ENCODE peak calls at places on chromosomes 4 and X, in nine cellular contexts. One of them, this sample, is unnamed.

GRCh38 chr4:187491959-187492358 is 503.6 kb upstream of the ZFP42 start:
- DNase-seq in lung: no peak
- DNase-seq in OCI-LY7: no peak
- DNase-seq in upper lobe of right lung: no peak
- DNase-seq in neuronal stem cell: no peak
- DNase-seq in WERI-Rb-1: no peak
- DNase-seq in mesendoderm: no peak
- DNase-seq in brain microvascular endothelial cell: no peak
- DNase-seq in heart left ventricle: no peak
- DNase-seq in this sample: no peak

GRCh38 chr4:156085073-156085472 is 131.4 kb upstream of the CTSO start:
- DNase-seq in neuronal stem cell: no peak
- DNase-seq in OCI-LY7: no peak
- DNase-seq in heart left ventricle: no peak
- DNase-seq in brain microvascular endothelial cell: no peak
- DNase-seq in WERI-Rb-1: no peak
- DNase-seq in mesendoderm: no peak
- DNase-seq in upper lobe of right lung: no peak
- DNase-seq in lung: no peak
- DNase-seq in this sample: no peak

GRCh38 chrX:54063361-54063760 is 19.1 kb upstream of the PHF8 start:
- DNase-seq in WERI-Rb-1: no peak
- DNase-seq in brain microvascular endothelial cell: no peak
- DNase-seq in upper lobe of right lung: no peak
- DNase-seq in heart left ventricle: no peak
- DNase-seq in OCI-LY7: no peak
- DNase-seq in neuronal stem cell: no peak
- DNase-seq in mesendoderm: no peak
- DNase-seq in lung: no peak
- DNase-seq in this sample: no peak

GRCh38 chrX:14362731-14363130 is 166.6 kb upstream of the GLRA2 start:
- DNase-seq in lung: no peak
- DNase-seq in upper lobe of right lung: no peak
- DNase-seq in mesendoderm: no peak
- DNase-seq in brain microvascular endothelial cell: no peak
- DNase-seq in neuronal stem cell: no peak
- DNase-seq in WERI-Rb-1: no peak
- DNase-seq in OCI-LY7: no peak
- DNase-seq in heart left ventricle: no peak
- DNase-seq in this sample: no peak

GRCh38 chrX:16666541-16666940 is 16.6 kb downstream of the S100G start:
- DNase-seq in brain microvascular endothelial cell: peak; percentile 66
- DNase-seq in mesendoderm: peak; percentile 56
- DNase-seq in upper lobe of right lung: no peak
- DNase-seq in OCI-LY7: no peak
- DNase-seq in WERI-Rb-1: no peak
- DNase-seq in lung: no peak
- DNase-seq in heart left ventricle: no peak
- DNase-seq in neuronal stem cell: no peak
- DNase-seq in this sample: no peak

GRCh38 chr4:148542922-148543623 is 100.9 kb upstream of the NR3C2 start:
- DNase-seq in heart left ventricle: no peak
- DNase-seq in brain microvascular endothelial cell: no peak
- DNase-seq in neuronal stem cell: no peak
- DNase-seq in lung: no peak
- DNase-seq in WERI-Rb-1: no peak
- DNase-seq in mesendoderm: no peak
- DNase-seq in OCI-LY7: no peak
- DNase-seq in upper lobe of right lung: no peak
- DNase-seq in this sample: no peak

GRCh38 chrX:41350976-41351569 is 17.1 kb downstream of the DDX3X start:
- DNase-seq in neuronal stem cell: no peak
- DNase-seq in upper lobe of right lung: no peak
- DNase-seq in lung: no peak
- DNase-seq in heart left ventricle: no peak
- DNase-seq in WERI-Rb-1: no peak
- DNase-seq in mesendoderm: no peak
- DNase-seq in OCI-LY7: no peak
- DNase-seq in brain microvascular endothelial cell: no peak
- DNase-seq in this sample: no peak

GRCh38 chr4:128709268-128709667 is 100.2 kb upstream of the JADE1 start:
- DNase-seq in brain microvascular endothelial cell: no peak
- DNase-seq in mesendoderm: no peak
- DNase-seq in upper lobe of right lung: no peak
- DNase-seq in neuronal stem cell: no peak
- DNase-seq in WERI-Rb-1: no peak
- DNase-seq in heart left ventricle: no peak
- DNase-seq in lung: no peak
- DNase-seq in OCI-LY7: peak; percentile 45
- DNase-seq in this sample: peak; percentile 26

GRCh38 chr4:21134994-21135393 is 434.7 kb downstream of the PACRGL start:
- DNase-seq in heart left ventricle: no peak
- DNase-seq in lung: no peak
- DNase-seq in WERI-Rb-1: no peak
- DNase-seq in mesendoderm: peak; percentile 51
- DNase-seq in brain microvascular endothelial cell: no peak
- DNase-seq in OCI-LY7: no peak
- DNase-seq in upper lobe of right lung: no peak
- DNase-seq in neuronal stem cell: peak; percentile 18
- DNase-seq in this sample: no peak

GRCh38 chr4:126346654-126347053 is 1031.9 kb downstream of the FAT4 start:
- DNase-seq in WERI-Rb-1: no peak
- DNase-seq in brain microvascular endothelial cell: no peak
- DNase-seq in mesendoderm: no peak
- DNase-seq in neuronal stem cell: no peak
- DNase-seq in OCI-LY7: no peak
- DNase-seq in heart left ventricle: no peak
- DNase-seq in lung: no peak
- DNase-seq in upper lobe of right lung: no peak
- DNase-seq in this sample: no peak

GRCh38 chrX:107610667-107611066 is 17.6 kb upstream of the PRPS1 start:
- DNase-seq in mesendoderm: no peak
- DNase-seq in neuronal stem cell: no peak
- DNase-seq in upper lobe of right lung: no peak
- DNase-seq in heart left ventricle: no peak
- DNase-seq in lung: no peak
- DNase-seq in WERI-Rb-1: no peak
- DNase-seq in brain microvascular endothelial cell: no peak
- DNase-seq in OCI-LY7: no peak
- DNase-seq in this sample: no peak

GRCh38 chrX:153474718-153475117 is 4.3 kb upstream of the HAUS7 start:
- DNase-seq in brain microvascular endothelial cell: no peak
- DNase-seq in lung: peak; percentile 48
- DNase-seq in neuronal stem cell: no peak
- DNase-seq in upper lobe of right lung: peak; percentile 80
- DNase-seq in mesendoderm: peak; percentile 43
- DNase-seq in heart left ventricle: peak; percentile 86
- DNase-seq in WERI-Rb-1: no peak
- DNase-seq in OCI-LY7: no peak
- DNase-seq in this sample: peak; percentile 41

GRCh38 chrX:68936608-68937007 is 107.8 kb downstream of the EFNB1 start:
- DNase-seq in mesendoderm: no peak
- DNase-seq in heart left ventricle: no peak
- DNase-seq in lung: no peak
- DNase-seq in upper lobe of right lung: no peak
- DNase-seq in brain microvascular endothelial cell: peak; percentile 86
- DNase-seq in neuronal stem cell: no peak
- DNase-seq in WERI-Rb-1: no peak
- DNase-seq in OCI-LY7: no peak
- DNase-seq in this sample: no peak

GRCh38 chrX:73126240-73126639 is 46.9 kb upstream of the PABPC1L2A start:
- DNase-seq in WERI-Rb-1: no peak
- DNase-seq in brain microvascular endothelial cell: no peak
- DNase-seq in heart left ventricle: no peak
- DNase-seq in OCI-LY7: no peak
- DNase-seq in lung: no peak
- DNase-seq in neuronal stem cell: no peak
- DNase-seq in upper lobe of right lung: no peak
- DNase-seq in mesendoderm: no peak
- DNase-seq in this sample: no peak

GRCh38 chr4:58776627-58777026 is 1666.4 kb upstream of the IGFBP7 start:
- DNase-seq in upper lobe of right lung: no peak
- DNase-seq in OCI-LY7: no peak
- DNase-seq in heart left ventricle: no peak
- DNase-seq in mesendoderm: no peak
- DNase-seq in WERI-Rb-1: no peak
- DNase-seq in brain microvascular endothelial cell: peak; percentile 36
- DNase-seq in neuronal stem cell: no peak
- DNase-seq in lung: no peak
- DNase-seq in this sample: no peak

GRCh38 chr4:61533140-61533539 is 333.0 kb downstream of the ADGRL3 start:
- DNase-seq in lung: no peak
- DNase-seq in OCI-LY7: no peak
- DNase-seq in mesendoderm: no peak
- DNase-seq in WERI-Rb-1: no peak
- DNase-seq in brain microvascular endothelial cell: no peak
- DNase-seq in heart left ventricle: no peak
- DNase-seq in upper lobe of right lung: no peak
- DNase-seq in neuronal stem cell: no peak
- DNase-seq in this sample: no peak

GRCh38 chr4:19580090-19580489 is 671.6 kb upstream of the SLIT2 start:
- DNase-seq in upper lobe of right lung: no peak
- DNase-seq in OCI-LY7: no peak
- DNase-seq in brain microvascular endothelial cell: no peak
- DNase-seq in heart left ventricle: no peak
- DNase-seq in WERI-Rb-1: no peak
- DNase-seq in mesendoderm: no peak
- DNase-seq in neuronal stem cell: no peak
- DNase-seq in lung: no peak
- DNase-seq in this sample: no peak

DNA sequence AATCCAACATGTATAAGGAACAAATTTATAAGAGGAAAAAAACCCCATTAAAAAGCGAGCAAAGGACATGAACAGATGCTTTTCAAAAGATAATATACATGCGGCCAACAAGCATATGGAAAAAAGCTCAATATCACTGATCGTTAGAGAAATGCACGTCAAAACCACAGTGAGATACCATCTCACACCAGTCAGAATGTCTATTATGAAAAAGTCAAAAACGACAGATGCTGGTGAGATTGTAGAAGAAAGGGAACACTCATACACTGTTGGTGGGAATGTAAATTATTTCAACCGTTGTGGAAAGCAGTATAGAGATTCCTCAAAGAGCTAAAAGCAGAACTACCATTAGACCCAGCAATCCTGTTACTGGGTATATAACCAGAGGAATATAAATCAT is 465.4 kb downstream of the TMA16 start:
- DNase-seq in OCI-LY7: no peak
- DNase-seq in heart left ventricle: no peak
- DNase-seq in neuronal stem cell: no peak
- DNase-seq in lung: no peak
- DNase-seq in WERI-Rb-1: no peak
- DNase-seq in mesendoderm: no peak
- DNase-seq in upper lobe of right lung: no peak
- DNase-seq in brain microvascular endothelial cell: no peak
- DNase-seq in this sample: no peak
- H3K27ac ChIP-seq in OCI-LY7: no peak overlapping the region
- H3K27ac ChIP-seq in heart left ventricle: no peak overlapping the region
- H3K27ac ChIP-seq in neuronal stem cell: no peak overlapping the region
- H3K27ac ChIP-seq in lung: no peak overlapping the region
- H3K27ac ChIP-seq in WERI-Rb-1: no peak overlapping the region
- H3K27ac ChIP-seq in mesendoderm: no peak overlapping the region
- H3K27ac ChIP-seq in upper lobe of right lung: no peak overlapping the region
- H3K27ac ChIP-seq in brain microvascular endothelial cell: no peak overlapping the region
- H3K27ac ChIP-seq in this sample: no peak overlapping the region

GRCh38 chr4:70556856-70557255 is 35.2 kb upstream of the AMBN start:
- DNase-seq in OCI-LY7: no peak
- DNase-seq in mesendoderm: no peak
- DNase-seq in WERI-Rb-1: no peak
- DNase-seq in neuronal stem cell: no peak
- DNase-seq in lung: no peak
- DNase-seq in upper lobe of right lung: no peak
- DNase-seq in heart left ventricle: no peak
- DNase-seq in brain microvascular endothelial cell: peak; percentile 68
- DNase-seq in this sample: no peak
- H3K36me3 ChIP-seq in OCI-LY7: no peaks in the 10 kb centered on the region
- H3K36me3 ChIP-seq in mesendoderm: no peaks in the 10 kb centered on the region
- H3K36me3 ChIP-seq in WERI-Rb-1: no peaks in the 10 kb centered on the region
- H3K36me3 ChIP-seq in neuronal stem cell: no peaks in the 10 kb centered on the region
- H3K36me3 ChIP-seq in lung: no peaks in the 10 kb centered on the region
- H3K36me3 ChIP-seq in upper lobe of right lung: no peaks in the 10 kb centered on the region
- H3K36me3 ChIP-seq in heart left ventricle: no peaks in the 10 kb centered on the region
- H3K36me3 ChIP-seq in brain microvascular endothelial cell: no peaks in the 10 kb centered on the region
- H3K36me3 ChIP-seq in this sample: no peaks in the 10 kb centered on the region

GRCh38 chr4:168604496-168605373 is 107.9 kb downstream of the PALLD start:
- DNase-seq in OCI-LY7: no peak
- DNase-seq in WERI-Rb-1: no peak
- DNase-seq in brain microvascular endothelial cell: peak; percentile 87
- DNase-seq in upper lobe of right lung: no peak
- DNase-seq in lung: no peak
- DNase-seq in mesendoderm: peak; percentile 90
- DNase-seq in neuronal stem cell: peak; percentile 84
- DNase-seq in heart left ventricle: peak; percentile 64
- DNase-seq in this sample: no peak
- H3K4me3 ChIP-seq in OCI-LY7: no peak overlapping the region
- H3K4me3 ChIP-seq in WERI-Rb-1: no peak overlapping the region
- H3K4me3 ChIP-seq in brain microvascular endothelial cell: no peak overlapping the region
- H3K4me3 ChIP-seq in upper lobe of right lung: no peak overlapping the region
- H3K4me3 ChIP-seq in lung: no peak overlapping the region
- H3K4me3 ChIP-seq in mesendoderm: no peak overlapping the region
- H3K4me3 ChIP-seq in neuronal stem cell: peak overlapping the region; percentile 5
- H3K4me3 ChIP-seq in heart left ventricle: no peak overlapping the region
- H3K4me3 ChIP-seq in this sample: no peak overlapping the region

DNA sequence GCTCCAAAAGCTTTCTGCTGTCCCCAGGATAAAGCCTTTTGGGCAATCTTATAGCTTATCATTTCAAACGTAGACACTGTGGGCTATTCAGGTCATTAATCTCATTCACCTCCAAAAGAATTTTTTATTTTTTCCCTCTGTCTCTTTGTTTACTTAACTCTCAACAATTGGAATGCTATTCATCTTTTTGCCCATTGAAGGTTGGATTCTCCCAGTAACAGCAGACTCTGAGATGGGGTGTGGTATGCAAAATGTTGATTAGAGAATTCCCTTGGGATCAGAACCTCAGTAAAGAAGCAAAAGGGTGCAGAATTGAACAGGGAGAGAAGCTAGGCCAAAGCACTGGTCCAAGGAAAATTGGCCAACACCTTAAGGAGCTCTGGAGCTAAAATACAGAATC is 60.4 kb downstream of the CAMK2D start:
- DNase-seq in OCI-LY7: no peak
- DNase-seq in neuronal stem cell: no peak
- DNase-seq in WERI-Rb-1: no peak
- DNase-seq in mesendoderm: peak; percentile 18
- DNase-seq in heart left ventricle: no peak
- DNase-seq in lung: no peak
- DNase-seq in upper lobe of right lung: no peak
- DNase-seq in brain microvascular endothelial cell: no peak
- DNase-seq in this sample: no peak
- H3K27ac ChIP-seq in OCI-LY7: no peak overlapping the region
- H3K27ac ChIP-seq in neuronal stem cell: no peak overlapping the region
- H3K27ac ChIP-seq in WERI-Rb-1: no peak overlapping the region
- H3K27ac ChIP-seq in mesendoderm: no peak overlapping the region
- H3K27ac ChIP-seq in heart left ventricle: no peak overlapping the region
- H3K27ac ChIP-seq in lung: no peak overlapping the region
- H3K27ac ChIP-seq in upper lobe of right lung: no peak overlapping the region
- H3K27ac ChIP-seq in brain microvascular endothelial cell: no peak overlapping the region
- H3K27ac ChIP-seq in this sample: no peak overlapping the region

This sample was measured in naive thymus-derived CD4-positive, alpha-beta T cell.